ENCODE peak calls at places on chromosomes 6 and 20, in six cellular contexts. X is heart right ventricle, P is T-helper 17 cell, W is HuH-7, U is thyroid gland, C is glutamatergic neuron. N is an unnamed sample.
A peak's percentile ranks its signal among the peaks of the same experiment; 100 is the strongest.

GRCh38 chr20:46215913-46216707 is 92.2 kb downstream of the CDH22 start:
- DNase-seq in X (peak; percentile 26), P (no peak), W (no peak), U (no peak), C (peak; percentile 81), N (peak; percentile 54)

GRCh38 chr6:110828396-110828795 is 13.1 kb upstream of the CDK19 start:
- DNase-seq in X (no peak), P (no peak), W (no peak), U (no peak), C (no peak), N (no peak)

GRCh38 chr6:45813943-45814342 is 201.7 kb downstream of the CLIC5 start:
- DNase-seq in X (no peak), P (no peak), W (no peak), U (no peak), C (no peak), N (no peak)

GRCh38 chr20:61876931-61877330 is 188.8 kb downstream of the TAF4 start:
- DNase-seq in X (no peak), P (no peak), W (no peak), U (no peak), C (no peak), N (no peak)

GRCh38 chr6:164570791-164571190 is 738.6 kb downstream of the C6orf118 start:
- DNase-seq in X (no peak), P (no peak), W (no peak), U (no peak), C (no peak), N (no peak)

GRCh38 chr20:50328996-50329898 is 138.6 kb downstream of the CEBPB start:
- DNase-seq in X (no peak), P (no peak), W (no peak), U (peak; percentile 0), C (no peak), N (no peak)

GRCh38 chr6:15879372-15880261 is 216.8 kb upstream of the DTNBP1 start:
- DNase-seq in X (peak; percentile 76), P (no peak), W (no peak), U (peak; percentile 36), C (no peak), N (peak; percentile 89)

GRCh38 chr20:49480236-49480635 is 2.2 kb downstream of the KCNB1 start:
- DNase-seq in X (no peak), P (no peak), W (no peak), U (no peak), C (no peak), N (no peak)

GRCh38 chr6:164401871-164402270 is 907.5 kb downstream of the C6orf118 start:
- DNase-seq in X (no peak), P (no peak), W (no peak), U (no peak), C (no peak), N (no peak)

GRCh38 chr20:45933231-45934045 is 1.0 kb upstream of the PCIF1 start:
- DNase-seq in X (peak; percentile 81), P (peak; percentile 43), W (peak; percentile 85), U (peak; percentile 78), C (peak; percentile 79), N (peak; percentile 77)

GRCh38 chr20:14245368-14245970 is 91.9 kb downstream of the FLRT3 start:
- DNase-seq in X (no peak), P (no peak), W (no peak), U (no peak), C (no peak), N (no peak)

GRCh38 chr20:54794874-54795273 is 319.5 kb downstream of the DOK5 start:
- DNase-seq in X (no peak), P (no peak), W (no peak), U (no peak), C (no peak), N (no peak)

GRCh38 chr6:33209856-33210255 is 1.6 kb downstream of the RING1 start:
- DNase-seq in X (no peak), P (no peak), W (no peak), U (no peak), C (no peak), N (no peak)

GRCh38 chr6:45837541-45838200 is 178.0 kb downstream of the CLIC5 start:
- DNase-seq in X (no peak), P (no peak), W (no peak), U (no peak), C (no peak), N (no peak)

GRCh38 chr6:106206905-106207304 is 118.7 kb downstream of the ATG5 start:
- DNase-seq in X (no peak), P (no peak), W (no peak), U (no peak), C (no peak), N (no peak)

GRCh38 chr6:169328112-169328801 is 74.6 kb upstream of the THBS2 start:
- DNase-seq in X (no peak), P (no peak), W (no peak), U (no peak), C (no peak), N (no peak)

GRCh38 chr20:64112691-64113443 is 5.5 kb upstream of the NPBWR2 start:
- DNase-seq in X (no peak), P (no peak), W (no peak), U (no peak), C (peak; percentile 11), N (peak; percentile 14)

GRCh38 chr6:56902551-56903464 is 52.1 kb upstream of the BEND6 start:
- DNase-seq in X (peak; percentile 9), P (no peak), W (no peak), U (no peak), C (no peak), N (no peak)

GRCh38 chr6:99434702-99435530 is 9.8 kb upstream of the PNISR start:
- DNase-seq in X (no peak), P (no peak), W (no peak), U (no peak), C (no peak), N (no peak)